ENCODE peak calls at places on chromosome 6, in seven cellular contexts. C, H, D, A, Q, J and W are unnamed samples. For H3K4me1, the result is how much of the 10 kb centered on the place peaks cover.

GRCh38 chr6:18384621-18385020 is 2.5 kb upstream of the RNF144B start:
- DNase-seq in C (no peak), H (no peak), D (no peak), A (no peak), Q (peak), J (no peak), W (no peak)

GRCh38 chr6:114747995-114748625 is 405.3 kb upstream of the HS3ST5 start:
- DNase-seq in C (peak), H (peak), D (peak), A (peak), Q (no peak), J (peak), W (no peak)

GRCh38 chr6:28693033-28693750 is 167.5 kb downstream of the GPX5 start:
- DNase-seq in C (no peak), H (peak), D (peak), A (no peak), Q (no peak), J (no peak), W (no peak)

GRCh38 chr6:148509152-148509571 is 166.5 kb downstream of the SASH1 start:
- DNase-seq in C (no peak), H (no peak), D (peak), A (peak), Q (no peak), J (no peak), W (no peak)

GRCh38 chr6:78835817-78836216 is 31.5 kb upstream of the IRAK1BP1 start:
- DNase-seq in C (no peak), H (peak), D (no peak), A (no peak), Q (no peak), J (no peak), W (no peak)

GRCh38 chr6:67165606-67166005 is 1458.6 kb upstream of the EYS start:
- DNase-seq in C (no peak), H (no peak), D (no peak), A (no peak), Q (no peak), J (no peak), W (no peak)

GRCh38 chr6:122079906-122080305 is 319.5 kb upstream of the HSF2 start:
- DNase-seq in C (no peak), H (no peak), D (no peak), A (no peak), Q (no peak), J (no peak), W (no peak)

GRCh38 chr6:56766806-56767178 is 124.1 kb upstream of the DST start:
- DNase-seq in C (no peak), H (no peak), D (peak), A (peak), Q (no peak), J (no peak), W (no peak)

GRCh38 chr6:133890941-133891813 is 2.3 kb downstream of the TCF21 start:
- DNase-seq in C (no peak), H (peak), D (no peak), A (no peak), Q (peak), J (peak), W (no peak)

GRCh38 chr6:28944412-28945006 is 20.7 kb upstream of the TRIM27 start:
- DNase-seq in C (no peak), H (peak), D (peak), A (peak), Q (no peak), J (peak), W (peak)

GRCh38 chr6:41504526-41505021 is 41.6 kb upstream of the FOXP4 start:
- DNase-seq in C (no peak), H (no peak), D (peak), A (peak), Q (no peak), J (no peak), W (no peak)

GRCh38 chr6:127518212-127518709 is 874 bp downstream of the MTCL3 start:
- DNase-seq in C (no peak), H (peak), D (peak), A (no peak), Q (no peak), J (no peak), W (no peak)

GRCh38 chr6:15274696-15275387 is 29.0 kb downstream of the JARID2 start:
- DNase-seq in C (no peak), H (no peak), D (peak), A (peak), Q (no peak), J (no peak), W (no peak)
- H3K4me1 ChIP-seq in C (under half), H (under half), D (under half), A (under half), Q (half or more), J (under half), W (under half)

DNA sequence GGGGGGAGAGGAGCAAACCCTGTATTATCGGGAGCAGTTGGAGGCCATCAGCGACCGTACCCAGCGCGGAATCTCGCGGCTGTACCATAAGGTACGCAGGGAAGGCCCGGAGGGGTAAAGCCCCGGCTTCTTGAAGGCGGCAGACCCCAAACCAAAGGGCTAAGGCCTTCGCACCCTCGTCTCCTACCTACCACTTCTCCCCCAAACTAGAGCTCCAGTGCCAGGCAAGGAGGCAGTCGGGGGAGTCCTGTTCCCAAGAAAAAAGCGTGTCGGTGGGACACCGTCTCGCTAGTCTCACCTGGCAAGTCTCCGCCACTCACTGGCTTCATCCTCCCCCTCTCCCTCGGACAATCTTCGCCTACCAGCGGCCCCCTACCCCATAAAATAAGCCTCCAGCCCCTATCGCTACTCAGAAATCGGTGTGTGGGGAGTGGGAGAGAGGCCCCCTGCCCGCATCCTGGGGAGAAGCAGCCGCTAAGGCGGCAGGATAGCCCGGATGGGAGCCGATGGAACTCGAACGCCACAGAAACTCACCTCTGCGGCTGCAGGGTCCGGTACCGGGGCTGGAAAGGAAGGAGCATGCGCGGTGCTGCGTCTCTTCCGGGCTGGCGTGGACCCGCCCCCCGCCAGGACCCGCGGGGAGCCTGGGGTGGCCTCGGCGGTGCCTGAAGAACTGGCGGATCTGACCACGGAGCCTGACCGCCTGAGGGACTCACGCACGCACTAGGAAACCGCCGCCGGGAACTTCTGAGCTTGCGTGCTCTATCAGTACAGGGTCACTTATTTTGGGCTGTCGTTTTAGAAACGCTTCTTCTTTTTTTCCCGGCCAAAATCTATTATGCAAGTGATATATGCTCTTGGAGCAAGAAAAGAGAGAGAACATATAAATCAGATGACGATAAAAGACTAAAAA is at the start of gene RPS10:
- DNase-seq in C (peak), H (peak), D (peak), A (peak), Q (peak), J (peak), W (peak)
- TF ChIP-seq CTCF in C (no peak), H (no peak), D (no peak), A (no peak), Q (peak), J (no peak), W (no peak)

DNA sequence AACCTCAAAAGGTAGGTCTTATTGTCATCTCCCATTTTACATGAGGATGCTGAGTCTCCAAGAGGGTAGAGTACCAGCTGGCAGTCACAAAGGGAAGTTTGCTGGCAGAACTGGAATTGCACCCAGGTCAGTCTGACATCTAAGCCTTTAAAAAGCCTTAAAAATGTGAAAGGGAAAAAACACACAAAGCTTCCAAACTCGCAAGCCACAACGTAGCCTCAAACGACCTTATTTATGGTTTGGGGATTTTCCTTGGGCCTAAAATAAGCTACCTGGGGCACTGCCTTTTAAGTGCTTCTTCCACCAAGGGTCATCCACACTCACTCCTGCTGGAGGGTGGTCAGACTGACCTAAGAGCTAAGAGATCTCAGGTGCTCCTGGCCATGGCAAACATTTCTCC is 2.1 kb downstream of the MBOAT1 start:
- DNase-seq in C (no peak), H (no peak), D (no peak), A (no peak), Q (no peak), J (no peak), W (no peak)
- H3K4me3 ChIP-seq in C (no peak), H (no peak), D (no peak), A (no peak), Q (peak), J (no peak), W (peak)

DNA sequence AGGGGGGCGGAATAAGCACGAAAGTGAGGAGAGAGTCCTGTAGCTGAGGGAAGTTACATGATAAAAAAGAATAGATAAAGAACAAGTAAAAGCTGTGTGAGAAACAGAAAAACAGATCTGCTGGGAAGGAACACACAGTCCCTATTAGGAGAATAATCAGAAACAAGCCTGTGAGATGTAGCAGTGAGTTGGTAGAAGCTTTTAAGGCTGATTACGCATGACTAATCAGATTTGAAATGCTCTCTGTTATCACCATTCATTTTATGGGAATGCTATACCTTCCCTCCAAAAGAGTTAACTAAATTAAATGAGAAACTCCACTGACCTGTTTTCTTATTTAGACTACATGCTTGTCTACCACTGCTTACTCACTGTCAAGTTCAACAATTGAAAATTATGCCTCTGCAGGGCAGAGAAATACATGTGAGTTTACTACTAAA is 15.8 kb downstream of the REPS1 start:
- DNase-seq in C (no peak), H (no peak), D (peak), A (peak), Q (no peak), J (no peak), W (no peak)
- H3K4me1 ChIP-seq in C (half or more), H (under half), D (under half), A (under half), Q (half or more), J (under half), W (under half)

GRCh38 chr6:63599243-63599642 is 27.0 kb downstream of the LOC128125822 start:
- DNase-seq in C (no peak), H (no peak), D (no peak), A (no peak), Q (no peak), J (no peak), W (no peak)

GRCh38 chr6:63597142-63598000 is 25.1 kb downstream of the LOC128125822 start:
- DNase-seq in C (no peak), H (no peak), D (peak), A (peak), Q (no peak), J (no peak), W (no peak)

GRCh38 chr6:63598001-63598250 is 25.6 kb downstream of the LOC128125822 start:
- DNase-seq in C (no peak), H (no peak), D (no peak), A (no peak), Q (no peak), J (no peak), W (no peak)

GRCh38 chr6:63598251-63599036 is 26.2 kb downstream of the LOC128125822 start:
- DNase-seq in C (peak), H (peak), D (peak), A (peak), Q (peak), J (peak), W (peak)
- TF ChIP-seq CTCF in C (peak), H (peak), D (peak), A (peak), Q (peak), J (peak), W (peak)

GRCh38 chr6:89999154-89999553 is 104.9 kb downstream of the GJA10 start:
- DNase-seq in C (peak), H (no peak), D (peak), A (peak), Q (peak), J (no peak), W (no peak)
- H3K4me3 ChIP-seq in C (no peak), H (no peak), D (no peak), A (no peak), Q (no peak), J (no peak), W (no peak)

DNA sequence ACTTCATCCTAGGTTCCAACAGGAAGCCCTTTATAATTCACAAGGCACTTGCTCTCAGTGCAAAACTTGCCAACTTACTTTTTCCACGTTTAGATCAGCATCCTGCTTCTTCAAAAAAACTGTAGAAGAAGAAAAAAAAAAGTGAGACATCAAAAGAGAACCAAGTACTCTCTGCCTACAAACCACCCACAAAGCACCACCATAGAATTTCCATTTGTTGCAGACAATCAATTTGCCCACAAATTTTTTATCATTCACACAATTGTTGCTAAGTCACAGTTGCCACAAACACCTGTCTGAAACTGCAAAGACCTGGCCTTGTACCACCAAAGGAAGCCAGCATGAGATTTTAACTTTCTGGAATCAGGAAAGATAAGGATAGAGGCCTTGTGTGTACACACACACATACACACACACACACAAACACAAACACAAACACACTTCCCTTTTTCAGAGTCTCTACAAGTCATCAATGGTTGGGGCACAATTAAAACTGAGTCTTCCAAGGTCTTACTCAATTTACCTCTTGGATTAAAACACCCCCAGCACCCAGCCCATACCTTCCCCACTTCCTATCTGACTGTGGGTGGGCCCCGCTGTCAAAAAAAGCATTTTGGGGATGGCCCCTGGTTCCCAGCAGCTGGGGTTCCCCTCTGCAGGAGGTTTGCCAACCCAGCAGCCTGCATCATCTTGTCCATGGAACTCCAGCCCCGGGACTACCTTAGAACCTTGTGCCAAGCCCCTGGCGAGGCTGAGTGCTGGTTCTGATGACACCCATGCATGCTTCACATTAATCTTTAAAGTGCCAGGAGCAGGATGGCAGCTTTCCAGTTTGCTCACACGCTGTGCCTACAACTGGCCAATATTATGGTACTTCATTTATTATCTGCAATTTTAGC is 26.5 kb downstream of the FYN start:
- DNase-seq in C (no peak), H (no peak), D (no peak), A (no peak), Q (peak), J (no peak), W (no peak)
- H3K4me1 ChIP-seq in C (under half), H (under half), D (under half), A (under half), Q (half or more), J (half or more), W (under half)

DNA sequence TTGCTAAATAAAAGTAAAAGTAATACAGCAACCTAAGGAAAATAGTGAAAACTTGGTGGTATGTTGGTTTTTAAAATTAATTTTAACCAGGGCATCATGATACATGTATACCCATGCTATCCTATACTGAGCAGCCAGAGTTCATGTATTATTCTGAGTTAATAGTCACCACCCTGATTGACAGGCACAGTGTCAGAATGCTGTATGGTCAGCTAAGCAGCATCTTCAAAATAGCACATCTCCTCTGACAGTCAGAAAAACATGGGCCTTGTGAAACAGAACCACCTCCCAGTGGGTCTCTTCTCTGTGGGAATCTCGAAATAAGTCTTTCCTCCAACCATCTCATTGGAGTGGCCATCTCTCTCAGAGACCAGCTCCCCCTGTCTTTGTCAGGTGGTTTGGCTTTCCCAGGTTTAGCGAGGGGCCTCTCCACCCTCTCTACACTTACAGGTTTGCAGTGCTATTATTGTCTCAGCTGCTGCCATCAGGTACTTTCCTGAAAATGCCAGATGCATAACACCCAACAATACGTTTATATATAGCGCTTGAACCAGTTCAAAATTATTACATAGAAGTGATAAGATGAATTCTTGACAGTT is 47.1 kb upstream of the RNF8 start:
- DNase-seq in C (no peak), H (no peak), D (no peak), A (no peak), Q (no peak), J (peak), W (no peak)
- TF ChIP-seq CTCF in C (no peak), H (no peak), D (no peak), A (no peak), Q (peak), J (no peak), W (no peak)

DNA sequence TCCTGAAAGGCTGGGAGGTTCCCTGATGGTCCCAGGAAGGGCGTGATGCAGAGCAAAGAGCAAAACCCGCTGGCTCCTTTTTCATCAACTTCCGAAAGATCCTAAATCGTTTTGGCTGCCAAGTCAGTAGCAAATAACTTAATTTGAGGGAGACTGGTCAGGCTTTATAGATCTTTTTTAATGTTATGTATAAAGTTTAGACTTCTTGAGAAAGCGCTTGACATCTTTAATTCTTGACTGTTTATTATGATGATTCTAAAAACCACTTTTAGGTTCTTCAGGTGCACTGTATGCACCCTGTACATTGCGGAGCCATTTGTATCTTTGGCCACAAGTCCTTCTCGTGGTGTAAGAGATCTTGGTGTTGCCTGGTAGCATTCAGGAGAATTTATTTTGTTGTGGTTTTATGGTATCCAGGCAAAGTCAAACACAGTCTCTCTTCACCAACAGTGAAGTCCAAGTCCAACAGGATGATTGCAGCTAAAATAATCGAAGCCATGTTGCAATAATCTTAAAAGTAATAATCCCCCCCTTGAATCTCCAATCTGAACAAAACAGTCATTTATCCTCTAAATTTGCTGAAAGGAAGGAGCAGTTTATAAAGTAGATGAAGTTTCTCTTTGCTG is 373 bp upstream of the SYNE1 start:
- DNase-seq in C (no peak), H (peak), D (peak), A (peak), Q (no peak), J (no peak), W (no peak)
- H3K4me3 ChIP-seq in C (peak), H (peak), D (peak), A (peak), Q (peak), J (peak), W (peak)

DNA sequence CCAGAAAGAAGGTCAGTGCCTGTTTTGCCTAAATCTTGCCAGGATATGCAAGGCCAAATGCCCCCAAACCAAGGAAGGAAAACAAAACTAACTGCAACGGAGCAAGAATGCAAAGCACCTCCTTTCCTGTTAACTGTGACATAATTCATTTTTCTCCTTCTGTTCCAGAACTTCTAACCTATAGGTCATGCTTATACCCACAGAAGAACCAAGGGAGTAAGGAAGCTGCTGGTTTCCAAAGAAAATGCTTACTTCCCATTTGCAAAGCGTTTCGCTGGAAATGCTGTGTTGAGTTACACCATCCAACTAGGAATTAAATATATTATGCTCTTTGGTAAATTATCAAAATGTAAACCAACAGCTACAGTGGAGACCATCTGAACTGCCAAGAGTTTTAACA is 43.0 kb downstream of the ATXN1 start:
- DNase-seq in C (no peak), H (no peak), D (no peak), A (no peak), Q (no peak), J (no peak), W (no peak)
- H3K4me1 ChIP-seq in C (under half), H (under half), D (under half), A (under half), Q (under half), J (under half), W (under half)